ENCODE peak calls at places on chromosomes 12 and 14, in five cellular contexts. One of them, this sample, is unnamed.

GRCh38 chr14:49303952-49304516 is 282.1 kb downstream of the RPS29 start:
- DNase-seq in AG04450: no peak
- DNase-seq in mesothelial cell of epicardium: peak
- DNase-seq in astrocyte of the spinal cord: peak
- DNase-seq in HCT116: no peak
- DNase-seq in this sample: no peak

GRCh38 chr12:604956-605355 is 58.3 kb downstream of the NINJ2 start:
- DNase-seq in astrocyte of the spinal cord: no peak
- DNase-seq in mesothelial cell of epicardium: no peak
- DNase-seq in AG04450: no peak
- DNase-seq in HCT116: no peak
- DNase-seq in this sample: no peak

GRCh38 chr14:64235652-64236640 is 58.2 kb downstream of the ESR2 start:
- DNase-seq in AG04450: no peak
- DNase-seq in astrocyte of the spinal cord: no peak
- DNase-seq in HCT116: no peak
- DNase-seq in mesothelial cell of epicardium: no peak
- DNase-seq in this sample: peak

GRCh38 chr12:92398565-92399309 is 253.1 kb upstream of the BTG1 start:
- DNase-seq in mesothelial cell of epicardium: no peak
- DNase-seq in HCT116: no peak
- DNase-seq in AG04450: no peak
- DNase-seq in astrocyte of the spinal cord: no peak
- DNase-seq in this sample: no peak

GRCh38 chr14:50854521-50854920 is 17.3 kb upstream of the ABHD12B start:
- DNase-seq in HCT116: no peak
- DNase-seq in mesothelial cell of epicardium: no peak
- DNase-seq in AG04450: no peak
- DNase-seq in astrocyte of the spinal cord: no peak
- DNase-seq in this sample: no peak

GRCh38 chr14:60266021-60266937 is 17.3 kb downstream of the PPM1A start:
- DNase-seq in AG04450: no peak
- DNase-seq in mesothelial cell of epicardium: no peak
- DNase-seq in HCT116: peak
- DNase-seq in astrocyte of the spinal cord: no peak
- DNase-seq in this sample: no peak

GRCh38 chr12:8949525-8950286 is at the start of gene M6PR:
- DNase-seq in AG04450: peak
- DNase-seq in mesothelial cell of epicardium: peak
- DNase-seq in HCT116: peak
- DNase-seq in astrocyte of the spinal cord: peak
- DNase-seq in this sample: peak

GRCh38 chr12:132560421-132560830 is 50.0 kb downstream of the LRCOL1 start:
- DNase-seq in mesothelial cell of epicardium: no peak
- DNase-seq in HCT116: no peak
- DNase-seq in astrocyte of the spinal cord: no peak
- DNase-seq in AG04450: no peak
- DNase-seq in this sample: no peak

GRCh38 chr12:67772276-67773169 is 124.0 kb downstream of the DYRK2 start:
- DNase-seq in astrocyte of the spinal cord: peak
- DNase-seq in AG04450: peak
- DNase-seq in HCT116: no peak
- DNase-seq in mesothelial cell of epicardium: no peak
- DNase-seq in this sample: no peak

GRCh38 chr12:132356686-132357622 is 27.6 kb upstream of the GALNT9 start:
- DNase-seq in HCT116: peak
- DNase-seq in AG04450: no peak
- DNase-seq in mesothelial cell of epicardium: no peak
- DNase-seq in astrocyte of the spinal cord: peak
- DNase-seq in this sample: no peak

GRCh38 chr14:64324461-64325255 is 30.5 kb upstream of the ESR2 start:
- DNase-seq in astrocyte of the spinal cord: peak
- DNase-seq in HCT116: no peak
- DNase-seq in AG04450: no peak
- DNase-seq in mesothelial cell of epicardium: no peak
- DNase-seq in this sample: no peak

GRCh38 chr14:72610096-72610830 is 283.6 kb downstream of the DPF3 start:
- DNase-seq in astrocyte of the spinal cord: no peak
- DNase-seq in HCT116: no peak
- DNase-seq in AG04450: no peak
- DNase-seq in mesothelial cell of epicardium: no peak
- DNase-seq in this sample: no peak

GRCh38 chr12:93025145-93026103 is 96.3 kb upstream of the EEA1 start:
- DNase-seq in HCT116: peak
- DNase-seq in astrocyte of the spinal cord: peak
- DNase-seq in AG04450: peak
- DNase-seq in mesothelial cell of epicardium: no peak
- DNase-seq in this sample: peak

GRCh38 chr12:68261947-68262346 is 8.5 kb upstream of the IL22 start:
- DNase-seq in AG04450: no peak
- DNase-seq in astrocyte of the spinal cord: no peak
- DNase-seq in mesothelial cell of epicardium: no peak
- DNase-seq in HCT116: no peak
- DNase-seq in this sample: no peak

GRCh38 chr12:109568486-109568885 is 4.8 kb downstream of the MMAB start:
- DNase-seq in AG04450: no peak
- DNase-seq in astrocyte of the spinal cord: no peak
- DNase-seq in HCT116: no peak
- DNase-seq in mesothelial cell of epicardium: no peak
- DNase-seq in this sample: no peak

GRCh38 chr12:119828300-119828699 is 48.8 kb downstream of the CIT start:
- DNase-seq in AG04450: no peak
- DNase-seq in mesothelial cell of epicardium: no peak
- DNase-seq in astrocyte of the spinal cord: no peak
- DNase-seq in HCT116: no peak
- DNase-seq in this sample: no peak

GRCh38 chr12:84375472-84375871 is 537.1 kb downstream of the SLC6A15 start:
- DNase-seq in AG04450: peak
- DNase-seq in HCT116: no peak
- DNase-seq in mesothelial cell of epicardium: no peak
- DNase-seq in astrocyte of the spinal cord: peak
- DNase-seq in this sample: no peak

GRCh38 chr12:47385587-47385986 is 305.8 kb upstream of the AMIGO2 start:
- DNase-seq in AG04450: no peak
- DNase-seq in astrocyte of the spinal cord: no peak
- DNase-seq in HCT116: no peak
- DNase-seq in mesothelial cell of epicardium: no peak
- DNase-seq in this sample: no peak

GRCh38 chr14:51855234-51855633 is 5.2 kb upstream of the GNG2 start:
- DNase-seq in AG04450: peak
- DNase-seq in astrocyte of the spinal cord: no peak
- DNase-seq in HCT116: no peak
- DNase-seq in mesothelial cell of epicardium: no peak
- DNase-seq in this sample: no peak

GRCh38 chr14:60508707-60509437 is at the start of gene SIX6:
- DNase-seq in astrocyte of the spinal cord: no peak
- DNase-seq in HCT116: no peak
- DNase-seq in mesothelial cell of epicardium: no peak
- DNase-seq in AG04450: no peak
- DNase-seq in this sample: no peak

GRCh38 chr12:110475426-110475825 is 6.8 kb downstream of the FAM216A start:
- DNase-seq in astrocyte of the spinal cord: no peak
- DNase-seq in AG04450: no peak
- DNase-seq in HCT116: no peak
- DNase-seq in mesothelial cell of epicardium: no peak
- DNase-seq in this sample: no peak

GRCh38 chr14:94787092-94787491 is 17.2 kb upstream of the GSC start:
- DNase-seq in AG04450: no peak
- DNase-seq in astrocyte of the spinal cord: no peak
- DNase-seq in mesothelial cell of epicardium: no peak
- DNase-seq in HCT116: no peak
- DNase-seq in this sample: no peak

GRCh38 chr12:49296836-49297694 is 2.1 kb downstream of the PRPH start:
- DNase-seq in AG04450: no peak
- DNase-seq in astrocyte of the spinal cord: no peak
- DNase-seq in HCT116: peak
- DNase-seq in mesothelial cell of epicardium: no peak
- DNase-seq in this sample: peak
- TF ChIP-seq CTCF in AG04450: no peak
- TF ChIP-seq CTCF in astrocyte of the spinal cord: no peak
- TF ChIP-seq CTCF in HCT116: no peak
- TF ChIP-seq CTCF in mesothelial cell of epicardium: peak
- TF ChIP-seq CTCF in this sample: peak

DNA sequence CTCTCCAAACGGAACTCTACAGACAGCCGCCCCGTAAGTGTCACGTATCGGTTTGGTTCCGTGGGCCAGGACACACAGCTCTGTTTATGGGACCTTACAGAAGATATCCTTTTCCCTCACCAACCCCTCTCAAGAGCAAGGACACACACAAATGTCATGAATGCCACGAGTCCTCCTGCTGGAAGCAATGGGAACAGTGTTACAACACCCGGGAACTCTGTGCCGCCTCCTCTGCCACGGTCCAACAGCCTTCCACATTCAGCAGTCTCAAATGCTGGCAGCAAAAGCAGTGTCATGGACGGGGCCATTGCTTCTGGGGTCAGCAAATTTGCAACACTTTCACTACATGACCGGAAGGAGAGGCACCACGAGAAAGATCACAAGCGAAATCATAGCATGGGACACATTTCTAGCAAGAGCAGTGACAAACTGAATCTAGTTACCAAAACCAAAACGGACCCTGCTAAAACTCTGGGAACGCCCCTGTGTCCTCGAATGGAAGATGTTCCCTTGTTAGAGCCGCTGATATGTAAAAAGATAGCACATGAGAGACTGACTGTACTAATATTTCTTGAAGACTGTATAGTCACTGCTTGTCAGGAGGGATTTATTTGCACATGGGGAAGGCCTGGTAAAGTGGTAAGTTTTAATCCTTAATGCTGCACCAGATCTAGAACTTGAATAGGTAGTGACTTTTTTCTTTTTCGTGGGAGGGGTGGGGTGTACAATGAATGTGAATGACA is 69.7 kb downstream of the WDR20 start:
- DNase-seq in astrocyte of the spinal cord: no peak
- DNase-seq in HCT116: no peak
- DNase-seq in AG04450: no peak
- DNase-seq in mesothelial cell of epicardium: no peak
- DNase-seq in this sample: no peak
- TF ChIP-seq CTCF in astrocyte of the spinal cord: peak
- TF ChIP-seq CTCF in HCT116: no peak
- TF ChIP-seq CTCF in AG04450: peak
- TF ChIP-seq CTCF in mesothelial cell of epicardium: no peak
- TF ChIP-seq CTCF in this sample: no peak

GRCh38 chr12:106632797-106633450 is 50.1 kb downstream of the RFX4 start:
- DNase-seq in mesothelial cell of epicardium: no peak
- DNase-seq in AG04450: no peak
- DNase-seq in astrocyte of the spinal cord: no peak
- DNase-seq in HCT116: peak
- DNase-seq in this sample: no peak

GRCh38 chr12:106631797-106632196 is 49.0 kb downstream of the RFX4 start:
- DNase-seq in astrocyte of the spinal cord: no peak
- DNase-seq in AG04450: no peak
- DNase-seq in mesothelial cell of epicardium: no peak
- DNase-seq in HCT116: no peak
- DNase-seq in this sample: no peak

GRCh38 chr12:106629797-106630669 is 47.2 kb downstream of the RFX4 start:
- DNase-seq in HCT116: no peak
- DNase-seq in AG04450: no peak
- DNase-seq in mesothelial cell of epicardium: no peak
- DNase-seq in astrocyte of the spinal cord: peak
- DNase-seq in this sample: no peak

GRCh38 chr12:106633451-106633823 is 50.6 kb downstream of the RFX4 start:
- DNase-seq in astrocyte of the spinal cord: peak
- DNase-seq in mesothelial cell of epicardium: no peak
- DNase-seq in AG04450: no peak
- DNase-seq in HCT116: no peak
- DNase-seq in this sample: no peak

DNA sequence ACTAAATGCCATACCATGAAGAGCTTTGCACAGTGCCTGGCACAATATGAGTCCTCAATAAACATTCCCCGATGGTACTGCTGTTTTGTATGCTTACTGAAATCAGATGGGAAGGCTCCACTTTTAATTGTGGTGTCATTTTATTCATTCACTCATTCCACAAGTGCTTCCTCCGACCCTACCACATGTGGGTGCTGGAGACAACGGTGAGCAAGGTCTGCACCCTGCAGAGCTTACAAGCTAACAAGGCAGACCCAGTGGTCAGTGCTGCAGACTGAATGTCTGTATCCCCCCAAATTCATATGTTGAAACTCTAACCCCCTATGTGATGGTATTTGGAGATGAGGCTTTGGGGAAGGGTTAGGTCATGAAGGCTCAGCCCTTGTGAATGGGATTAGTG is 48.3 kb downstream of the RFX4 start:
- DNase-seq in mesothelial cell of epicardium: no peak
- DNase-seq in astrocyte of the spinal cord: no peak
- DNase-seq in AG04450: no peak
- DNase-seq in HCT116: no peak
- DNase-seq in this sample: no peak
- TF ChIP-seq CTCF in mesothelial cell of epicardium: no peak
- TF ChIP-seq CTCF in astrocyte of the spinal cord: no peak
- TF ChIP-seq CTCF in AG04450: no peak
- TF ChIP-seq CTCF in HCT116: no peak
- TF ChIP-seq CTCF in this sample: no peak

DNA sequence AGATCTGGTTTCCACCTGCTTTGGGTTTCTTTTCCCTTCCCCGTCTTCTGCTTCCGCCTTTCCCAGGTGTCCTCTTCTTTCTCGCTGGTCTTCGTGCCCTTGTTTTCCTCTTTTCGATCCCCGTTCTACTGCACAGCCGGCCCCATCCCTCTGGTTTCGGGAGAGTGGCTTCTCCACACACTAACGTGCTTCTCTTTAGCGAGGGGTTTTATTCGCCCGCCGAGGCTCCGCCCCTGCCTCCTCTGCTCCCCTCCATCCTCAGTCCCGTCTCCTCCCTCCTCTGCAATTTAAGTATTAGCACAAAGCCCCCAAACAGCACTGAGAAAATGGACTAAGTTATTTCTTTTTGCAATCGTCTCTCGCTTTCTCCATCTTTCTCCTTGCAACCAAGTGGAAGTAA is at the start of gene SLC7A8:
- DNase-seq in mesothelial cell of epicardium: peak
- DNase-seq in astrocyte of the spinal cord: peak
- DNase-seq in AG04450: no peak
- DNase-seq in HCT116: peak
- DNase-seq in this sample: no peak
- TF ChIP-seq CTCF in mesothelial cell of epicardium: no peak
- TF ChIP-seq CTCF in astrocyte of the spinal cord: no peak
- TF ChIP-seq CTCF in AG04450: no peak
- TF ChIP-seq CTCF in HCT116: no peak
- TF ChIP-seq CTCF in this sample: no peak

This sample was measured in GM06990.